ENCODE peak calls at places on chromosomes 3 and 15, in eight cellular contexts. W is tibial nerve, Q is uterus, Y is A549, G is GM12891, H is Peyer's patch, D is breast epithelium, S is HepG2. N is an unnamed sample.

GRCh38 chr3:37144806-37145205 is 29.6 kb downstream of the LRRFIP2 start:
- DNase-seq in W (no peak), S (peak; percentile 30), D (no peak), H (no peak), G (no peak), Y (no peak), Q (no peak), N (peak; percentile 3)

GRCh38 chr3:99565316-99565715 is 73.1 kb upstream of the COL8A1 start:
- DNase-seq in Y (no peak), W (no peak), D (no peak), Q (no peak), G (no peak), S (no peak), H (no peak), N (no peak)

GRCh38 chr3:174159629-174160028 is 699.5 kb upstream of the NAALADL2 start:
- DNase-seq in Q (no peak), G (no peak), W (no peak), H (no peak), Y (no peak), S (no peak), D (no peak), N (no peak)

GRCh38 chr15:74311734-74312444 is 55.6 kb downstream of the CYP11A1 start:
- DNase-seq in G (no peak), H (no peak), Q (no peak), S (peak; percentile 34), W (no peak), Y (peak; percentile 46), D (no peak), N (no peak)

GRCh38 chr3:27224197-27224596 is 145.0 kb downstream of the NEK10 start:
- DNase-seq in Q (no peak), G (no peak), H (no peak), D (no peak), Y (no peak), S (no peak), W (no peak), N (no peak)

GRCh38 chr3:23739536-23739935 is 66.2 kb upstream of the UBE2E1 start:
- DNase-seq in D (no peak), S (no peak), H (no peak), Q (no peak), W (no peak), Y (no peak), G (no peak), N (no peak)

GRCh38 chr15:69522361-69522760 is 69.7 kb downstream of the RPLP1 start:
- DNase-seq in Q (no peak), W (no peak), Y (no peak), H (no peak), G (no peak), D (no peak), S (no peak), N (no peak)

GRCh38 chr3:70980646-70981031 is 602.9 kb downstream of the FOXP1 start:
- DNase-seq in S (no peak), Y (no peak), G (no peak), D (no peak), H (no peak), W (no peak), Q (no peak), N (no peak)

GRCh38 chr3:122092460-122093165 is 37.5 kb downstream of the CD86 start:
- DNase-seq in W (no peak), Y (no peak), D (no peak), H (no peak), S (no peak), G (no peak), Q (no peak), N (peak; percentile 22)

GRCh38 chr3:196238612-196239190 is 22.4 kb downstream of the SLC51A start:
- DNase-seq in H (no peak), S (no peak), G (no peak), D (no peak), Q (no peak), W (no peak), Y (no peak), N (no peak)

GRCh38 chr3:139285691-139286090 is 58.1 kb upstream of the MRPS22 start:
- DNase-seq in S (no peak), G (no peak), Q (no peak), W (no peak), Y (no peak), H (no peak), D (no peak), N (no peak)

GRCh38 chr15:75230524-75231371 is 27.4 kb upstream of the GOLGA6C start:
- DNase-seq in Y (no peak), G (peak; percentile 33), W (no peak), S (no peak), Q (no peak), H (peak; percentile 25), D (no peak), N (no peak)

DNA sequence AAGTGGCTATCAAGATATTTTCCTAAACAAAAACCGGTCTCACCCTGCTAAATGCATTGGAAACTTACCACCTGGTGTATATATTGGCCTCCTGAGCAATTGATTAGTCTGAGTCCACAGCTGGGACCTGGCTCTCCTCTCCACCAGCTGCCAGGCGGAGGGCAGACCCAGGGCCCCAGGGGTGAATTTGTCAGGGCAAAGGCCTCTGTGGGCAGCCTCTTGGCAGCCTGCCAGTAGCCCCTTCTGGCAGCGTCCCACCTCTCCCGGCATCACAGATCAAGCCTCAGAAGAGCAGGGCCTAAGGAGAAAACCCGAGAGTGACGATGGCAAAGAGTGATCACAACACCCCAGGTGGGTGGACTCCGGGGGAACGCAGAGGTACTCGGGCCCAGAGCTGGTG is 43.0 kb upstream of the IDH2 start:
- DNase-seq in H (no peak), Y (no peak), Q (no peak), W (no peak), S (no peak), G (no peak), D (no peak), N (no peak)
- TF ChIP-seq POLR2A in H (no peak), Y (no peak), Q (no peak), W (no peak), S (no peak), G (no peak), D (no peak), N (no peak)

DNA sequence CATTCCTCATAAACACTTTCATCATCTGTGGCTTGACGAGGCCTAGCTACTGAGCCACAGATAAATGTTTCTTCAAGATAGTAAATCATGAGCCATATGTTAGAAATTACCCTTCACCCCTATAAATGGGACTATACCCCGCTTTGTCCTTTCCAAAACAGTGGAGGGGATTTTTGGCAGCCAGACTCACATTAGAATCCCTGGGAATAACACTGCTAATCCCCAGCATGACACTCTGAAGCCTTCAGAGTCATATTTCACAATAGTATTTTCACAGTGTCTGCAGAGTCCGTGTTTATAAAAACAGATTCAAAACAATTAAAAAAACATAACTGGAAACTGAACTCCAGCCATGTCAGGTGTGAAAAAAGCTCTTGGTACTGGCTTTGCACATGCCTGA is 271.6 kb downstream of the ERC2 start:
- DNase-seq in Q (no peak), W (no peak), Y (no peak), D (no peak), H (no peak), S (no peak), G (no peak), N (no peak)
- TF ChIP-seq POLR2A in Q (no peak), W (no peak), Y (no peak), D (no peak), H (no peak), S (no peak), G (no peak), N (no peak)

DNA sequence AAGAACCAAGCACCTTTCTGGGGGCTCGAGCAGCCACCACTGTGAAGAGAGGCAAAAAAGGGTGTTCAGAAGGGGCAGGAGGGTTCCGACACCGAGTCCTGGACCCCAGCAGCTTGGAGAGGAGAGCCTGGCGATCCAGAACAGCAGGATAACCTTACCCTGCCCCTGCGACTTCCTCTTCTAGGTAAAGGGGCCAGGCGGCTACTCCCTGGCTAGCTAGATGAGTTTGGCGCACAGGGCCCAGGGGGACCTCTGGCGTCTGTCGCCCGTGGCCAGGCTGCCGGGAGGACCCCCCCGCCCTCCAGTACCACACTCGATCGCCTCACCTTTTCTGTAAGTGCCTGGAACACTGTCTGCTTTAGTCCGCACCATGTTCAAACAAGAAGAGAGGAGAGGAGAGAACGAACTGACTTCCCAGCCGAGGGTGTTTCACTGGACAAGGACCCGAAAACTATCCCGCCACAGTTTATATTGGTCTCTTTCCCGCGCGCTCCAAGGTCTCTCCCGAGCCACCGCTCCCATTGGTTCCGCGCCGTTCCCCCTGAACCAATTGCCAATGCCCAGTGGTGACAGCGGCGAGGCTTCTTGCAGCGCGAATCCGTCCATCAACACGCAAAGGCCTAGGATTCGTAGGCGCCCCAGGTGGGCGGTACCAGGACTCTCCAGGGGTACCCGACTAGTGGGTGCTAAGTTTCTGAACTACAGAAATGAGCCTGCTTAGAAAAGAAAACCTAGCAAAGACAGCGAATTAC is at the start of gene PCLAF:
- DNase-seq in W (peak; percentile 88), Q (peak; percentile 93), S (peak; percentile 96), Y (peak; percentile 100), H (peak; percentile 94), G (peak; percentile 84), D (peak; percentile 91), N (peak; percentile 98)
- TF ChIP-seq POLR2A in W (no peak), Q (no peak), S (peak; percentile 95), Y (peak; percentile 57), H (no peak), G (peak; percentile 80), D (no peak), N (peak; percentile 98)

DNA sequence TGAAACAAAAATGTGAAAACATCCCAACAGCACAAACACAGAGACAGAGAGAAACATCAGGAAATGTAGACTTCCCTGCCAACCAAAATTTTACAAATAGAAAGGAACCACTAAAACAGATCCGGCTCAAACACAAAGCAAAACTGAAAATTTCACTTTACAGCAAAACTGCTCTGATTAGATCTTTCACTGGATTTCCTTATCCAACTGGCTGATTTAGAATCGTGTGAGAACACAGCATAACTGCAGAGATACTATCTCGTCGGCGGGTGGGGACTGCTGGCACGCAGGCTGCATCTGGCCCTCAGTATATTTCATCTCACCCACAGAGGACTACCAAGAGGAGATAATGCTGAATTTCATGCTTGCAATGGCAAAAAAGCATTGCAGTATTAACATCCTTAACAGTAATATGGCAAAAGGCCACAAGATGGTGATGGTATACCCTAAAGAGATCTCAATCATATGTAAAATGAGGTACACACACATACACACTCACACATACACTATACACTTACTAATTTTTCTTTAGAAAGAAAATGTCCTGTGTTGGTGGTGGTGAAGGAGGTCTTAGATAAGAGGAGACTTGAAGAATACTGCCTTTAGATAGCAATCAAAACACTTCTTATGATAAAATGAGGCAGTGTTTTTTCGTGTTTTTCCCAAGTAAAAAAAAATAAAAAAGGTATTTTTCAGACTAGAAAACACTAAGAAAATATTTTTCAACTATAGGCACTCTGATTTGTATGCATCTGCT is 10.6 kb upstream of the LEO1 start:
- DNase-seq in G (peak; percentile 37), W (no peak), Y (peak; percentile 83), Q (peak; percentile 22), S (peak; percentile 75), D (no peak), H (peak; percentile 51), N (peak; percentile 79)
- TF ChIP-seq POLR2A in G (no peak), W (no peak), Y (no peak), Q (no peak), S (peak; percentile 53), D (no peak), H (peak; percentile 1), N (no peak)

N was measured in erythroblast.